ENCODE peak calls at places on chromosomes 6 and 20, in eight cellular contexts. N is effector memory CD4-positive, alpha-beta T cell; B is RCC 7860; U is T-helper 2 cell; G is NCI-H748 treated with DMSO at 0.1 percent for 48 hours; L is renal cortical epithelial cell; Y is HEK293T; O is progenitor cell of endocrine pancreas. Z is an unnamed sample.

GRCh38 chr6:10180138-10181074 is 234.5 kb downstream of the TFAP2A start:
- DNase-seq in N (no peak), G (no peak), Y (no peak), O (no peak), L (no peak), B (no peak), U (no peak), Z (no peak)

GRCh38 chr20:31638317-31638716 is 605 bp downstream of the COX4I2 start:
- DNase-seq in N (no peak), G (no peak), B (no peak), O (no peak), Y (no peak), U (no peak), L (no peak), Z (no peak)

GRCh38 chr6:159582736-159583135 is 110.3 kb downstream of the SOD2 start:
- DNase-seq in N (no peak), L (peak), Y (no peak), G (no peak), B (peak), O (no peak), U (no peak), Z (no peak)

GRCh38 chr6:157106487-157106886 is 216.8 kb downstream of the TMEM242 start:
- DNase-seq in G (no peak), L (peak), N (no peak), O (no peak), Y (no peak), U (no peak), B (peak), Z (no peak)

GRCh38 chr20:22932236-22932635 is 102.9 kb upstream of the SSTR4 start:
- DNase-seq in N (no peak), O (no peak), B (no peak), L (no peak), U (no peak), Y (no peak), G (no peak), Z (no peak)

GRCh38 chr6:126228001-126228791 is 111.7 kb upstream of the CENPW start:
- DNase-seq in Y (peak), B (no peak), U (no peak), L (peak), O (no peak), N (no peak), G (peak), Z (peak)

GRCh38 chr6:49550413-49551125 is at the start of gene C6orf141:
- DNase-seq in B (no peak), G (peak), Y (peak), N (no peak), O (peak), L (peak), U (no peak), Z (peak)

GRCh38 chr6:114051031-114051430 is 80.1 kb upstream of the HDAC2 start:
- DNase-seq in Y (no peak), B (no peak), G (peak), U (no peak), O (no peak), N (no peak), L (no peak), Z (no peak)

GRCh38 chr6:137573739-137574138 is 79.5 kb upstream of the OLIG3 start:
- DNase-seq in N (no peak), Y (no peak), L (no peak), G (no peak), B (no peak), U (no peak), O (no peak), Z (no peak)

GRCh38 chr6:5595184-5595583 is 333.9 kb downstream of the FARS2 start:
- DNase-seq in G (no peak), N (no peak), B (no peak), L (no peak), O (no peak), U (no peak), Y (no peak), Z (no peak)

GRCh38 chr6:30465582-30466306 is 23.6 kb upstream of the HLA-E start:
- DNase-seq in L (no peak), N (no peak), O (no peak), U (no peak), B (no peak), G (no peak), Y (no peak), Z (no peak)

GRCh38 chr6:74057326-74057725 is 361.3 kb downstream of the CD109 start:
- DNase-seq in N (no peak), G (no peak), U (no peak), B (no peak), L (no peak), O (no peak), Y (no peak), Z (no peak)

GRCh38 chr20:3041818-3042504 is 1.5 kb upstream of the GNRH2 start:
- DNase-seq in B (no peak), G (peak), O (no peak), U (no peak), Y (no peak), L (no peak), N (no peak), Z (no peak)

GRCh38 chr6:73803562-73804221 is 107.7 kb downstream of the CD109 start:
- DNase-seq in L (peak), G (no peak), O (no peak), B (peak), U (no peak), Y (peak), N (no peak), Z (peak)

GRCh38 chr6:44593539-44593944 is 206.0 kb downstream of the CDC5L start:
- DNase-seq in G (peak), N (peak), U (peak), L (peak), O (peak), B (peak), Y (peak), Z (no peak)

GRCh38 chr20:4225778-4226177 is 210.4 kb upstream of the RNF24 start:
- DNase-seq in Y (no peak), B (peak), O (no peak), G (no peak), U (no peak), L (peak), N (no peak), Z (no peak)

GRCh38 chr20:38471245-38471644 is 1.4 kb upstream of the RALGAPB start:
- DNase-seq in O (no peak), G (no peak), L (no peak), B (no peak), Y (no peak), N (no peak), U (no peak), Z (no peak)

GRCh38 chr6:68680244-68680643 is 45.2 kb downstream of the ADGRB3 start:
- DNase-seq in Y (no peak), U (no peak), G (no peak), N (no peak), L (no peak), B (no peak), O (no peak), Z (no peak)

GRCh38 chr6:118141211-118141610 is 234.1 kb downstream of the SLC35F1 start:
- DNase-seq in N (no peak), Y (no peak), L (no peak), B (no peak), G (no peak), O (no peak), U (no peak), Z (no peak)

GRCh38 chr20:48287552-48288170 is 502.4 kb upstream of the SULF2 start:
- DNase-seq in N (no peak), O (no peak), Y (no peak), B (no peak), L (peak), G (no peak), U (no peak), Z (no peak)

GRCh38 chr6:72626126-72626525 is 4.3 kb downstream of the KCNQ5 start:
- DNase-seq in U (no peak), Y (no peak), L (no peak), O (no peak), B (no peak), G (no peak), N (no peak), Z (no peak)

GRCh38 chr6:149056777-149057463 is 260.6 kb upstream of the TAB2 start:
- DNase-seq in U (no peak), O (no peak), L (no peak), Y (no peak), G (no peak), B (no peak), N (no peak), Z (no peak)

GRCh38 chr6:124372076-124372475 is 568.4 kb downstream of the NKAIN2 start:
- DNase-seq in O (no peak), Y (no peak), L (no peak), N (no peak), U (no peak), G (no peak), B (no peak), Z (no peak)

GRCh38 chr20:34262488-34263288 is 21.5 kb downstream of the ASIP start:
- DNase-seq in O (no peak), Y (no peak), U (no peak), N (no peak), G (no peak), B (no peak), L (peak), Z (no peak)

GRCh38 chr20:1163653-1164052 is 21.1 kb downstream of the TMEM74B start:
- DNase-seq in O (no peak), U (no peak), N (no peak), G (no peak), B (no peak), Y (no peak), L (no peak), Z (no peak)

GRCh38 chr6:56816393-56816792 is 138.5 kb upstream of the BEND6 start:
- DNase-seq in O (no peak), L (no peak), B (no peak), G (no peak), N (no peak), Y (no peak), U (no peak), Z (no peak)